ENCODE peak calls at places on chromosomes 16 and 17, in four cellular contexts. K, X, F and W are unnamed samples.
A peak's percentile ranks its signal among the peaks of the same experiment; 100 is the strongest.

GRCh38 chr17:14048169-14048568 is 21.1 kb upstream of the COX10 start:
- DNase-seq in K (no peak), X (no peak), F (no peak), W (no peak)

GRCh38 chr17:2402517-2402916 is 1.7 kb upstream of the MNT start:
- DNase-seq in K (no peak), X (no peak), F (no peak), W (no peak)

GRCh38 chr16:73878616-73879015 is 418.0 kb upstream of the PSMD7 start:
- DNase-seq in K (no peak), X (peak; percentile 79), F (peak; percentile 41), W (peak; percentile 42)

GRCh38 chr17:78200451-78200850 is 13.3 kb downstream of the AFMID start:
- DNase-seq in K (no peak), X (no peak), F (no peak), W (no peak)

GRCh38 chr17:83155128-83156081 is 76.0 kb downstream of the METRNL start:
- DNase-seq in K (no peak), X (peak; percentile 76), F (no peak), W (no peak)

GRCh38 chr16:67000384-67001158 is 12.2 kb downstream of the CES4A start:
- DNase-seq in K (peak; percentile 51), X (peak; percentile 13), F (peak; percentile 37), W (peak; percentile 47)

GRCh38 chr17:82129095-82129494 is 31.1 kb upstream of the FASN start:
- DNase-seq in K (no peak), X (no peak), F (no peak), W (no peak)

GRCh38 chr16:14300631-14301149 is 229.6 kb downstream of the MRTFB start:
- DNase-seq in K (peak; percentile 56), X (peak; percentile 79), F (peak; percentile 58), W (peak; percentile 68)

GRCh38 chr16:12323007-12323699 is 346.6 kb downstream of the SNX29 start:
- DNase-seq in K (no peak), X (no peak), F (no peak), W (no peak)

GRCh38 chr16:2527071-2527783 is 4.0 kb downstream of the CEMP1 start:
- DNase-seq in K (no peak), X (no peak), F (no peak), W (no peak)

GRCh38 chr17:13792314-13792713 is 190.6 kb upstream of the HS3ST3A1 start:
- DNase-seq in K (no peak), X (peak; percentile 66), F (no peak), W (no peak)

GRCh38 chr17:33469911-33470310 is 176.8 kb upstream of the ASIC2 start:
- DNase-seq in K (no peak), X (peak; percentile 60), F (no peak), W (no peak)

GRCh38 chr17:58415371-58416055 is 1.8 kb downstream of the RNF43 start:
- DNase-seq in K (peak; percentile 16), X (no peak), F (no peak), W (peak; percentile 22)

GRCh38 chr17:42979511-42980273 is at the start of gene PTGES3L:
- DNase-seq in K (peak; percentile 51), X (peak; percentile 48), F (peak; percentile 72), W (peak; percentile 63)

GRCh38 chr17:30273373-30273772 is 18.4 kb downstream of the BLMH start:
- DNase-seq in K (no peak), X (peak; percentile 30), F (no peak), W (no peak)

GRCh38 chr16:65964752-65965151 is 401.7 kb upstream of the CDH5 start:
- DNase-seq in K (no peak), X (no peak), F (no peak), W (no peak)

GRCh38 chr17:79031996-79032875 is 8.3 kb downstream of the C1QTNF1 start:
- DNase-seq in K (no peak), X (no peak), F (no peak), W (no peak)